ENCODE peak calls at places on chromosomes 6 and 20, in five cellular contexts. A is GM12878, M is K562, U is H1, G is HepG2. E is an unnamed sample.

GRCh38 chr6:142275146-142276006 is 26.4 kb upstream of the ADGRG6 start:
- DNase-seq in G (no peak), M (no peak), A (no peak), U (no peak), E (no peak)

GRCh38 chr20:20227013-20227571 is 140.8 kb upstream of the INSM1 start:
- DNase-seq in A (no peak), M (no peak), G (no peak), U (no peak), E (no peak)

GRCh38 chr20:62815066-62815991 is 1.5 kb upstream of the COL9A3 start:
- DNase-seq in G (peak; percentile 92), U (peak; percentile 54), M (peak; percentile 53), A (no peak), E (no peak)

GRCh38 chr6:99592900-99593299 is 13.7 kb upstream of the PRDM13 start:
- DNase-seq in M (no peak), A (no peak), U (no peak), G (no peak), E (no peak)

GRCh38 chr20:3068986-3069900 is 2.2 kb upstream of the OXT start:
- DNase-seq in G (peak; percentile 55), U (no peak), A (no peak), M (peak; percentile 11), E (no peak)

GRCh38 chr6:167795874-167796667 is 30.6 kb upstream of the AFDN start:
- DNase-seq in A (no peak), G (no peak), U (no peak), M (no peak), E (no peak)

GRCh38 chr6:151452750-151453427 is 963 bp upstream of the RMND1 start:
- DNase-seq in M (no peak), U (no peak), G (no peak), A (no peak), E (no peak)

GRCh38 chr20:31494131-31494530 is 19.0 kb downstream of the REM1 start:
- DNase-seq in G (peak; percentile 81), U (no peak), M (peak; percentile 75), A (no peak), E (peak; percentile 77)

GRCh38 chr20:33399924-33400323 is 1.4 kb downstream of the CDK5RAP1 start:
- DNase-seq in U (no peak), A (no peak), G (peak; percentile 68), M (no peak), E (no peak)

GRCh38 chr6:49151957-49152356 is 311.1 kb downstream of the MMUT start:
- DNase-seq in A (no peak), U (no peak), M (no peak), G (no peak), E (no peak)

GRCh38 chr6:133817460-133818047 is 71.4 kb upstream of the TCF21 start:
- DNase-seq in U (peak; percentile 61), A (no peak), G (peak; percentile 34), M (peak; percentile 67), E (peak; percentile 8)

GRCh38 chr6:105511639-105512038 is 108.8 kb upstream of the PREP start:
- DNase-seq in G (no peak), A (no peak), M (no peak), U (no peak), E (no peak)

GRCh38 chr6:106553440-106553839 is 75.9 kb downstream of the RTN4IP1 start:
- DNase-seq in A (no peak), U (no peak), M (no peak), G (no peak), E (no peak)

GRCh38 chr20:34299925-34300806 is 3.0 kb downstream of the AHCY start:
- DNase-seq in M (no peak), G (peak; percentile 87), U (no peak), A (no peak), E (no peak)

GRCh38 chr6:82711105-82711829 is 347.6 kb downstream of the TPBG start:
- DNase-seq in U (no peak), G (no peak), A (no peak), M (no peak), E (no peak)

GRCh38 chr6:139117734-139118133 is 17.1 kb upstream of the HECA start:
- DNase-seq in M (no peak), G (no peak), A (no peak), U (no peak), E (no peak)

GRCh38 chr6:158008894-158009891 is 27.5 kb downstream of the SYNJ2 start:
- DNase-seq in G (no peak), A (no peak), M (no peak), U (no peak), E (no peak)

GRCh38 chr6:145071836-145072235 is 663.5 kb downstream of the EPM2A start:
- DNase-seq in A (no peak), U (no peak), G (no peak), M (no peak), E (no peak)

GRCh38 chr20:44056010-44056698 is 130.8 kb downstream of the JPH2 start:
- DNase-seq in U (peak; percentile 29), M (no peak), A (no peak), G (peak; percentile 61), E (no peak)

GRCh38 chr20:17634666-17635319 is 47.2 kb downstream of the RRBP1 start:
- DNase-seq in M (no peak), G (no peak), U (no peak), A (no peak), E (no peak)

GRCh38 chr6:16336056-16336810 is 97.8 kb downstream of the GMPR start:
- DNase-seq in U (no peak), A (no peak), G (no peak), M (no peak), E (no peak)

GRCh38 chr6:106623039-106623438 is 6.3 kb downstream of the RTN4IP1 start:
- DNase-seq in M (no peak), G (no peak), U (no peak), A (no peak), E (no peak)

GRCh38 chr6:131379951-131380350 is 193.1 kb upstream of the ARG1 start:
- DNase-seq in A (no peak), G (no peak), U (no peak), M (no peak), E (no peak)

GRCh38 chr6:139519571-139520031 is 145.2 kb upstream of the CITED2 start:
- DNase-seq in A (no peak), U (no peak), M (no peak), G (no peak), E (no peak)

GRCh38 chr6:138545621-138545980 is 46.3 kb upstream of the NHSL1 start:
- DNase-seq in U (no peak), A (no peak), G (no peak), M (no peak), E (no peak)

GRCh38 chr6:20205722-20206154 is 6.5 kb downstream of the MBOAT1 start:
- DNase-seq in M (no peak), G (no peak), U (no peak), A (no peak), E (no peak)

GRCh38 chr20:25294459-25295385 is 46.8 kb downstream of the PYGB start:
- DNase-seq in A (no peak), G (peak; percentile 82), M (peak; percentile 78), U (peak; percentile 47), E (peak; percentile 35)

GRCh38 chr6:33578164-33578563 is 1.9 kb downstream of the BAK1 start:
- DNase-seq in G (no peak), M (no peak), A (no peak), U (no peak), E (no peak)

GRCh38 chr6:33577106-33577535 is 3.0 kb downstream of the BAK1 start:
- DNase-seq in G (no peak), A (no peak), M (peak; percentile 46), U (no peak), E (no peak)

GRCh38 chr6:33579828-33580714 is at the start of gene BAK1:
- DNase-seq in A (peak; percentile 56), G (peak; percentile 93), U (no peak), M (peak; percentile 96), E (peak; percentile 83)

GRCh38 chr6:33577718-33578117 is 2.4 kb downstream of the BAK1 start:
- DNase-seq in M (no peak), U (no peak), A (no peak), G (no peak), E (no peak)

DNA sequence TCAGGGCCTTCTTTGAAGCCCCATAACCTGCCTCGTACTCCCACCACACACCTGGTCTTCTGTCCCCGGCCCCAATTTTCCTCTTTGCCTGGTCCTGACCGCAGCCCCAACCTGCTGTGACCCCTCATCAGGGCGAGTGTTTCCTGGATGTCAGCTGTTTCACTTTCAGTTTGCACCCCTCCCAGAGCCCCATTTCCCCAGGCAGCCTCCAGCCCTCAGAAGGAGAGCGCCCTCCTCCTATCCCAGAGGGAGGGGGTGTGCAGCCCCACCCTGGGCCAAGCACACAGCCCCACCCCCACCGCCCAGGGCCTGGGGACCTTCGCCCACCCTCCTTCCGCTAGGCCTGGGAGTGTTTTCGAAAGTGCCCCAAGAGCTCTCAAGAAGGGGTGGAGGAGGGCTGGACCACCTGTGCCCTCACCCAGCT is 1.5 kb downstream of the BAK1 start:
- DNase-seq in A (no peak), M (peak; percentile 76), G (no peak), U (no peak), E (no peak)
- H3K4me3 ChIP-seq in A (peak overlapping the region; percentile 93), M (peak overlapping the region; percentile 97), G (no peak overlapping the region), U (peak overlapping the region; percentile 95), E (peak overlapping the region; percentile 90)

DNA sequence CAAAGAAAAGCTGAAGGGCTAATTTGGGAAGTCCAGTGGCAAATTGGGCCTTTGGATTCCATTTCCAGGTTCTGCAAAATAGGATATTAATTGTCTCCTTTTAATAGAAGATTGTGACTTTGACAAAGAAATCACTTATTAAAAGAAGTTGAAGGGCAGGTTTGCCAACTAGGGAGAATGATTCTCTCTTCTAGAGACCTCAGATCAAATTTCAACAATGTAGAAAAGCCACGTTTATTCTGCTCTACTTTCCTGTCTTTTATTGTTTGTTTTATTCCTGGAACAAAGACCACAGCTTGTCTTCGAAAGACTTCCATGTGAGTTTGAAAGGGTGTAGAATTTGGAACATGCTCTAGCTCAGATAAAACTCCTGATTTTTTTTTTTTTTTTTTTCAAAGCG is 65.5 kb upstream of the PRL start:
- DNase-seq in M (no peak), A (no peak), U (no peak), G (no peak), E (no peak)
- TF ChIP-seq SP1 in M (no peak), A (no peak), U (no peak), G (no peak), E (no peak)

DNA sequence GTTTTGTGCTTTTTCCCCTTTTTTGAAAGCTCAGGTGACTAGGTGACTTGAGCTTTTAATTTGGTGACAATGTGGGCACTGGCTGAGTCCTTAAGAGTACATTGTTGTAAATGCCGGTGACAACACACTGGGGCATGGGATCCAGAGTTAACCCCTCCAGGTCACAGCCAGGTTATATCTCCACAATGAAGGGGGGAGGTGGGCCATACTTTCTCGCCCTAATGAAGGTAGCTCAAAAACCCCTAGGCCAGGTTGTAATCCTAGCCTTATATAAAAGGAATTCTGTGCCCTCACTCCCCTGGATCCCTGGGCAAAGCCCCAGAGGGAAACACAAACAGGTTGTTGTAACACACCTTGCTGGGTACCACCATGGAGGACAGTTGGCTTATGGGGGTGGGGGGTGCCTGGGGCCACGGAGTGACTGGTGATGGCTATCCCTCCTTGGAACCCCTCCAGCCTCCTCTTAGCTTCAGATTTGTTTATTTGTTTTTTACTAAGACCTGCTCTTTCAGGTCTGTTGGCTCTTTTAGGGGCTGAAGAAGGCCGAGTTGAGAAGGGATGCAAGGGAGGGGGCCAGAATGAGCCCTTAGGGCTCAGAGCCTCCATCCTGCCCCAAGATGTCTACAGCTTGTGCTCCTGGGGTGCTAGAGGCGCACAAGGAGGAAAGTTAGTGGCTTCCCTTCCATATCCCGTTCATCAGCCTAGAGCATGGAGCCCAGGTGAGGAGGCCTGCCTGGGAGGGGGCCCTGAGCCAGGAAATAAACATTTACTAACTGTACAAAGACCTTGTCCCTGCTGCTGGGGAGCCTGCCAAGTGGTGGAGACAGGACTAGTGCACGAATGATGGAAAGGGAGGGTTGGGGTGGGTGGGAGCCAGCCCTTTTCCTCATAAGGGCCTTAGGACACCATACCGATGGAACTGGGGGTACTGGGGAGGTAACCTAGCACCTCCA is 2.2 kb upstream of the VEGFA start:
- DNase-seq in M (no peak), U (no peak), A (no peak), G (no peak), E (no peak)
- H3K27me3 ChIP-seq in M (peaks cover under 1% of the 10 kb centered on the region), U (peaks cover 7% of the 10 kb centered on the region), A (no peaks in the 10 kb centered on the region), G (peaks cover 1% of the 10 kb centered on the region), E (no peaks in the 10 kb centered on the region)

GRCh38 chr20:64047046-64047389 is 2.4 kb downstream of the SOX18 start:
- DNase-seq in U (no peak), G (no peak), M (no peak), A (no peak), E (no peak)
- H3K4me3 ChIP-seq in U (no peak overlapping the region), G (no peak overlapping the region), M (no peak overlapping the region), A (no peak overlapping the region), E (no peak overlapping the region)

E was measured in HCT116.